ENCODE peak calls at places on chromosomes 2 and 18, in eight cellular contexts. O is HFF-Myc, A is thoracic aorta, K is K562, B is adrenal gland, D is mucosa of descending colon, M is epithelial cell of esophagus, H is astrocyte of the spinal cord. Z is an unnamed sample.

GRCh38 chr2:121220995-121221394 is 64.0 kb downstream of the TFCP2L1 start:
- DNase-seq in B (no peak), O (no peak), M (peak; percentile 79), D (no peak), H (peak; percentile 13), K (no peak), A (no peak), Z (no peak)

GRCh38 chr2:124983595-124983994 is 958.5 kb downstream of the CNTNAP5 start:
- DNase-seq in M (no peak), O (no peak), D (no peak), A (no peak), K (no peak), H (peak; percentile 83), B (no peak), Z (peak; percentile 62)

GRCh38 chr2:182767578-182767977 is 51.5 kb downstream of the DNAJC10 start:
- DNase-seq in H (peak; percentile 37), K (no peak), M (peak; percentile 34), B (peak; percentile 34), D (no peak), O (no peak), A (no peak), Z (no peak)

GRCh38 chr2:40367032-40367431 is 84.9 kb downstream of the SLC8A1 start:
- DNase-seq in M (no peak), A (no peak), H (no peak), B (no peak), O (no peak), D (no peak), K (no peak), Z (no peak)

GRCh38 chr2:43473767-43474166 is 122.1 kb downstream of the THADA start:
- DNase-seq in M (no peak), K (no peak), D (no peak), O (no peak), H (no peak), A (no peak), B (no peak), Z (no peak)

GRCh38 chr2:190460533-190460932 is 52.4 kb downstream of the MFSD6 start:
- DNase-seq in D (no peak), H (no peak), B (no peak), A (no peak), K (no peak), M (no peak), O (no peak), Z (no peak)

GRCh38 chr2:19630921-19631320 is 270.9 kb downstream of the TTC32 start:
- DNase-seq in O (no peak), A (no peak), B (no peak), D (no peak), M (peak; percentile 53), H (no peak), K (no peak), Z (no peak)

GRCh38 chr18:57959278-57959677 is 84.7 kb upstream of the NEDD4L start:
- DNase-seq in H (peak; percentile 42), B (peak; percentile 31), K (no peak), O (no peak), A (no peak), D (peak; percentile 50), M (peak; percentile 91), Z (no peak)

GRCh38 chr2:26503238-26503880 is 25.4 kb upstream of the OTOF start:
- DNase-seq in H (peak; percentile 16), A (peak; percentile 12), D (peak; percentile 88), M (peak; percentile 73), O (peak; percentile 24), K (peak; percentile 99), B (peak; percentile 85), Z (no peak)

GRCh38 chr2:231425811-231426703 is 30.5 kb downstream of the B3GNT7 start:
- DNase-seq in M (no peak), A (no peak), O (no peak), H (no peak), B (no peak), K (no peak), D (no peak), Z (no peak)

GRCh38 chr18:3782901-3783300 is 332.9 kb downstream of the TGIF1 start:
- DNase-seq in K (no peak), O (no peak), M (no peak), D (no peak), A (no peak), B (no peak), H (no peak), Z (no peak)

GRCh38 chr2:200705305-200705985 is 106.3 kb upstream of the BZW1 start:
- DNase-seq in B (no peak), O (no peak), M (peak; percentile 30), A (no peak), H (no peak), D (no peak), K (no peak), Z (no peak)

GRCh38 chr2:109662889-109663288 is 48.7 kb downstream of the SOWAHC start:
- DNase-seq in M (peak; percentile 40), H (no peak), K (no peak), O (no peak), A (no peak), D (no peak), B (no peak), Z (no peak)

GRCh38 chr2:234433201-234433600 is 63.7 kb downstream of the ARL4C start:
- DNase-seq in M (no peak), A (no peak), B (no peak), O (no peak), H (no peak), K (no peak), D (no peak), Z (no peak)

GRCh38 chr2:227115761-227116160 is 48.2 kb downstream of the COL4A4 start:
- DNase-seq in O (peak; percentile 42), D (no peak), H (no peak), B (no peak), K (no peak), A (no peak), M (no peak), Z (peak; percentile 44)

GRCh38 chr2:227117027-227117426 is 47.0 kb downstream of the COL4A4 start:
- DNase-seq in M (no peak), D (no peak), H (no peak), A (no peak), B (no peak), K (no peak), O (no peak), Z (no peak)

GRCh38 chr2:227118353-227118752 is 45.7 kb downstream of the COL4A4 start:
- DNase-seq in M (no peak), K (no peak), A (no peak), H (no peak), D (no peak), O (no peak), B (no peak), Z (no peak)

GRCh38 chr2:227123697-227124096 is 40.3 kb downstream of the COL4A4 start:
- DNase-seq in A (no peak), H (no peak), D (no peak), O (no peak), M (no peak), K (no peak), B (no peak), Z (no peak)

GRCh38 chr2:227117852-227118251 is 46.2 kb downstream of the COL4A4 start:
- DNase-seq in O (no peak), B (no peak), K (no peak), A (no peak), D (no peak), H (no peak), M (no peak), Z (no peak)
- TF ChIP-seq CTCF in O (no peak), B (no peak), K (no peak), A (no peak), D (no peak), H (no peak), M (no peak), Z (no peak)

DNA sequence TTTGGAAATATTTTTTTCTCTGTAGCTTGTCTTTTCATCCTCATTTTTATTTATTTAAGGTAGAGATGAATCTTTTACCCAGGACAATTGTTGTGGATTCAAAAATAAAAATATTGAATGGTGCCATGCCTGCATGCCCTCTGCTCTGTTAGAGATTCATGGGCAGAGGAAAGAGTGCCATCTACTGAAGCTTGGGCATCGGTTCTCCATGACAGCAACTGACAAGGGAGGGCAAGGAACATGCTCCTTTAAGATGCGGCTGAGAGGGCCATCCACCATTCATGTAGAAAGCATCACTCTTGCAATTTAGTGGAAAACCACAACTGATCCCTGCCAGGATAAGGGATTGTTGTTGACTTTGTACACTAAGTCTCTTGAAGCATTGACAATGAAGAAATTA is 79.9 kb downstream of the PARD3B start:
- DNase-seq in A (no peak), H (no peak), D (no peak), O (no peak), K (no peak), M (peak; percentile 52), B (no peak), Z (no peak)
- TF ChIP-seq CTCF in A (no peak), H (no peak), D (no peak), O (no peak), K (no peak), M (peak; percentile 56), B (no peak), Z (no peak)

GRCh38 chr2:101697124-101697793 is at the start of gene MAP4K4:
- DNase-seq in A (peak; percentile 56), M (peak; percentile 86), B (peak; percentile 64), H (peak; percentile 87), K (peak; percentile 83), D (peak; percentile 82), O (peak; percentile 52), Z (no peak)

GRCh38 chr2:101696272-101697123 is 1.0 kb upstream of the MAP4K4 start:
- DNase-seq in M (peak; percentile 43), K (no peak), A (no peak), D (peak; percentile 58), B (peak; percentile 9), H (peak; percentile 41), O (no peak), Z (no peak)

GRCh38 chr2:101699191-101699938 is 1.9 kb downstream of the MAP4K4 start:
- DNase-seq in A (no peak), B (no peak), O (no peak), D (no peak), K (no peak), H (peak; percentile 44), M (no peak), Z (no peak)

GRCh38 chr2:101698419-101699190 is 1.1 kb downstream of the MAP4K4 start:
- DNase-seq in H (no peak), B (peak; percentile 3), M (peak; percentile 59), O (no peak), D (no peak), K (no peak), A (no peak), Z (no peak)

GRCh38 chr2:101697794-101698418 is 399 bp downstream of the MAP4K4 start:
- DNase-seq in B (peak; percentile 2), A (no peak), M (peak; percentile 7), K (peak; percentile 50), O (no peak), D (peak; percentile 67), H (no peak), Z (no peak)
- TF ChIP-seq CTCF in B (no peak), A (no peak), M (no peak), K (no peak), O (no peak), D (no peak), H (no peak), Z (no peak)

DNA sequence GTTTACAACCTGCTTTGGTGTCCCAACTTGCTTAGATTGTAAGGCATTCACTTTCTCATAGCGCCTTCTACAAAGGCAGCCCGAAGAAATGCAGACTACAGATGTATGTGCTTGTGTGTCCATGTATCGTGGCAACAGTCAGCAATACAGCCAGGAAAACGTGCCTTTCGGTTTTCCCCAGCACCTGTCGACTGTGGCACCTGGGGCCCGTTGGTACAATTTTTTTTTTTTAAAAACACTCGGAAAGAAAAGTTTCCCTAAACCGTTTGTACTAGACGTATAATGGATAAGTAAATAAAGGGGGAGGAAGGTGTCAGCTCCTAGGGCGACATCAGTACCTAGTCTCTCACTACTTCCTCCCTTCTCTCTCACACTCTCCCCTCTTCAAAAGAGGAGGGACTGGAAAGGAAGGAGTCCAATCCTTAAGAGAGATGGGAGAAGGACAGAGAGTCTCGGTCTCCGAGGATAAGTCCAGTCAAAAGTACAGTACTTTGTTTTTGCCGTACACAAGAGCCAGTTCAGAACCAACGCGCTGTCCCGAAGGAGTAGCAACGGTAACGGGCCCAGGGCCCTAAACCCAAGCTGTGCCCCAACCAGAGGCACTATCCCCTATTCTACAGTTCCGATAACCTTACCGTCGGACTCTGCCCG is 788 bp downstream of the PPP4R3B start:
- DNase-seq in A (no peak), H (peak; percentile 71), O (no peak), B (peak; percentile 57), D (no peak), K (peak; percentile 30), M (peak; percentile 66), Z (peak; percentile 24)
- TF ChIP-seq CTCF in A (no peak), H (no peak), O (no peak), B (no peak), D (no peak), K (no peak), M (no peak), Z (no peak)

Z was measured in BJ.